ENCODE peak calls at places on chromosomes 12 and 14, in nine cellular contexts. F, B, U, O, N, V, S, L and Y are unnamed samples.

GRCh38 chr14:74975059-74975810 is 19.8 kb upstream of the PGF start:
- DNase-seq in V (peak), F (peak), U (no peak), N (peak), S (peak), B (no peak), O (no peak), L (peak), Y (peak)

GRCh38 chr14:106657460-106657859 is 1131.1 kb downstream of the TMEM121 start:
- DNase-seq in U (no peak), N (no peak), O (no peak), B (no peak), F (peak), S (no peak), L (no peak), V (no peak), Y (no peak)

GRCh38 chr12:21649034-21649433 is 8.6 kb downstream of the LDHB start:
- DNase-seq in B (no peak), V (no peak), U (no peak), N (no peak), L (no peak), O (no peak), S (no peak), F (no peak), Y (no peak)

GRCh38 chr14:28765907-28766504 is 581 bp upstream of the FOXG1 start:
- DNase-seq in L (no peak), N (no peak), S (no peak), U (no peak), V (no peak), O (no peak), B (no peak), F (no peak), Y (no peak)

GRCh38 chr14:71618047-71618446 is 314.2 kb upstream of the RGS6 start:
- DNase-seq in F (no peak), V (no peak), O (no peak), U (no peak), B (no peak), L (no peak), N (no peak), S (no peak), Y (no peak)

GRCh38 chr12:101924647-101925046 is 47.3 kb downstream of the DRAM1 start:
- DNase-seq in S (no peak), O (no peak), L (no peak), N (no peak), U (peak), F (peak), V (peak), B (no peak), Y (no peak)

GRCh38 chr12:95805864-95806669 is 15.5 kb upstream of the NTN4 start:
- DNase-seq in B (no peak), L (no peak), O (no peak), F (no peak), S (no peak), U (peak), N (no peak), V (no peak), Y (no peak)

GRCh38 chr12:93390565-93391297 is 13.0 kb downstream of the NUDT4 start:
- DNase-seq in L (no peak), O (no peak), N (no peak), U (no peak), B (no peak), S (no peak), F (no peak), V (no peak), Y (no peak)

GRCh38 chr12:103952497-103952896 is 13.2 kb upstream of the TDG start:
- DNase-seq in B (no peak), U (no peak), L (no peak), S (no peak), O (no peak), N (no peak), F (no peak), V (no peak), Y (no peak)

GRCh38 chr12:52804029-52804428 is 8.1 kb upstream of the KRT3 start:
- DNase-seq in V (no peak), N (no peak), O (no peak), F (no peak), S (no peak), L (no peak), B (no peak), U (no peak), Y (no peak)

GRCh38 chr12:51070004-51070403 is 13.4 kb downstream of the CSRNP2 start:
- DNase-seq in B (no peak), L (no peak), S (no peak), F (no peak), U (peak), N (peak), V (no peak), O (no peak), Y (no peak)

GRCh38 chr12:109596418-109597244 is 23.0 kb downstream of the MVK start:
- DNase-seq in S (no peak), L (no peak), N (no peak), V (no peak), B (no peak), F (no peak), U (no peak), O (no peak), Y (no peak)

GRCh38 chr14:98144964-98145363 is 1127.0 kb downstream of the BCL11B start:
- DNase-seq in S (no peak), O (no peak), L (no peak), B (no peak), V (no peak), F (no peak), N (no peak), U (no peak), Y (no peak)

GRCh38 chr14:105622329-105622955 is 96.1 kb downstream of the TMEM121 start:
- DNase-seq in B (no peak), N (no peak), S (no peak), L (no peak), F (no peak), O (no peak), U (no peak), V (no peak), Y (no peak)

GRCh38 chr14:92970233-92970625 is 47.3 kb downstream of the CHGA start:
- DNase-seq in S (no peak), F (no peak), U (no peak), O (no peak), L (no peak), V (no peak), B (no peak), N (no peak), Y (no peak)

GRCh38 chr14:83994020-83994419 is 1535.9 kb upstream of the FLRT2 start:
- DNase-seq in N (no peak), V (no peak), O (no peak), S (no peak), F (no peak), L (no peak), U (peak), B (no peak), Y (no peak)

GRCh38 chr14:28784262-28785021 is 17.9 kb downstream of the FOXG1 start:
- DNase-seq in O (no peak), F (no peak), N (no peak), B (no peak), L (no peak), U (no peak), V (no peak), S (no peak), Y (no peak)

GRCh38 chr12:10959777-10960176 is 20.7 kb upstream of the TAS2R14 start:
- DNase-seq in O (no peak), L (no peak), S (no peak), F (no peak), B (no peak), U (no peak), V (no peak), N (no peak), Y (no peak)

DNA sequence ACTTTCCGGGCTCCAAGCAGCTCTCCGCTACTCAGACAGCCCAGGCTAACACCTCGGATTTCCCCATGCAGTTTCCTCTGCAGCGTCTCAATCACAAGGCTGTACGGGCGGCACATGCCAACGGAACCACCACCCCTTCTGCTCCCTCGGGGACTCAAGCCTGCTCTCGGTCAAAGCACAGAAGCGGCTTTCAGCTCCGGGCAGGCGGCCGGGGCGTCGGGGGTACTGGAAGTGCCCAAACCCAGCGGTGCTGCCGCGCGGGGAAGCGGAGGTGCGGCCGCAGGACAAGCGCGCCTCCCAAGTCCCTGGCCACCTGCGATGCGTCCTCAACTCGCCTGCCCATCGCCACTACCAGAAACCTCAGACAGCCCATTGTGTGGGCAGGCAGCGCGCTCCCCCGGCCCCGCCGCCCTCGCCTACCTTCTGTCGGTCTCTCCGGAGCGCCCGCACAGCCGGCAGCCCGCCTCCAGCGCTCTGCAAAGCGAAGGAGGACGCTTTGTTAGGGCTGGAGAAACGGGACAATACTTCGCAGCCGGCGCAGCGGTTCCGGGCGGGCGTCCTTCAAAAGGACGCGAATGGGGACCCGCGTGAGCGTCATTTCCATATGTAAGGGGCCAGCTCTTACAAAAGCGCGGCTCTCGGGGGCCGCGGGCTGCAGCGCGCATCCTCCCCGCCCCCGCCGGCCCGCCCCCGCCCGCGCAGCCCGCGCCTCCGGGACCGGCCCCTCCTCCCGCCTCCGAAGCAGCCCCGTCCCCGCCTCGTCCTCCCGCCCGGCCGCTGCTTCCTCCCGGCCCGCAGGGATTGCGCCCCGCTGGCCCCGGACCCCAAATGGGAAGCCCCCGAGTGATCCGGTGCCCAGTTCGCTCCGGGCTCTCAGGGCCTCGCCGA is 674 bp downstream of the NIN start:
- DNase-seq in S (peak), L (peak), F (peak), U (peak), N (peak), O (no peak), V (peak), B (peak), Y (peak)
- TF ChIP-seq POLR2A in S (no peak), L (no peak), F (no peak), U (no peak), N (peak), O (no peak), V (no peak), B (no peak), Y (no peak)

GRCh38 chr14:91515979-91516378 is 5.9 kb upstream of the PPP4R3A start:
- DNase-seq in L (peak), S (no peak), N (no peak), O (no peak), U (no peak), V (no peak), B (no peak), F (no peak), Y (no peak)
- H3K4me3 ChIP-seq in L (no peak), S (no peak), N (no peak), O (no peak), U (no peak), V (no peak), B (no peak), F (no peak), Y (no peak)

GRCh38 chr14:79745046-79745445 is 466.3 kb downstream of the DIO2 start:
- DNase-seq in S (no peak), L (no peak), O (no peak), N (no peak), B (no peak), V (no peak), U (peak), F (no peak), Y (no peak)
- TF ChIP-seq POLR2A in S (no peak), L (no peak), O (no peak), N (no peak), B (no peak), V (no peak), U (no peak), F (no peak), Y (no peak)

GRCh38 chr12:124525455-124525854 is 42.0 kb downstream of the NCOR2 start:
- DNase-seq in B (no peak), S (no peak), V (no peak), F (no peak), O (no peak), N (peak), U (no peak), L (no peak), Y (no peak)

GRCh38 chr12:124530637-124531263 is 36.7 kb downstream of the NCOR2 start:
- DNase-seq in N (no peak), V (no peak), B (no peak), L (no peak), S (no peak), U (no peak), O (no peak), F (no peak), Y (no peak)

GRCh38 chr12:124529595-124530276 is 37.7 kb downstream of the NCOR2 start:
- DNase-seq in B (no peak), N (no peak), U (no peak), O (no peak), F (no peak), L (no peak), V (no peak), S (no peak), Y (no peak)

GRCh38 chr12:124525927-124526692 is 41.3 kb downstream of the NCOR2 start:
- DNase-seq in B (no peak), F (no peak), S (no peak), L (no peak), O (no peak), U (no peak), V (no peak), N (no peak), Y (no peak)

DNA sequence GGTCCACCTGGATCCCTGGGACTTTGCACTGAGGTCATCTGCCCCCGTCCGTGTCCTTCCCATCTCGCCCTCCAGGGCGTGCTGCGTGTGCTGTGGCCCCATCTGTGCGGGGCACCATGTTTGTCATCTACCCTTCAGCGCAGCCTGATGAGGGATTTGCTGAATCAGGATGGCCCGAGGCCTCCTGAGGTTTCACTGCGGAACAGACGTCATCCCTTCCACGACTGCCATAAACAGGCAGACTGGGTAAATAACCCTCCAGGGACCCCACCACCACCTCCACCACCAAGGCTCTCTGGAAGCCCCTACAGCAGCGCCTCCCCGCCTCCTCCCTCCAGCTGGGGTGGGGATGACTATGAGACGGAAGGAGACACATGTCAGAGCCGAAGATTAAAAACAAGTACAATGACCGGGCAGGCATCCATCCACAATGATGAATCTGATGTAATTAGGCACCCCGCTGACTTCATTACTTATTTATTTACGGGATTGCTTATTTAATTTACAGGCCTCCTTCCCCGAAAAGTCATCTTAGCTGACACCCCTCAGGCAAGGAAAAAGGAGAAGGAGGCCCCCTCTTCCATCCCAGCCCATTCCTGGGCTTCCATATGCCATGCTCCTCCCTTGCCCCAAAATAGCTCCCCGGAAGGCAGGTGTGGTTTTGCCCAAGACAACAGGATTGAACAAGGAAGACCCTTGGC is 39.4 kb downstream of the NCOR2 start:
- DNase-seq in V (no peak), F (no peak), B (no peak), O (no peak), L (no peak), S (no peak), U (no peak), N (no peak), Y (no peak)
- H3K4me3 ChIP-seq in V (no peak), F (no peak), B (no peak), O (no peak), L (no peak), S (no peak), U (no peak), N (no peak), Y (no peak)

DNA sequence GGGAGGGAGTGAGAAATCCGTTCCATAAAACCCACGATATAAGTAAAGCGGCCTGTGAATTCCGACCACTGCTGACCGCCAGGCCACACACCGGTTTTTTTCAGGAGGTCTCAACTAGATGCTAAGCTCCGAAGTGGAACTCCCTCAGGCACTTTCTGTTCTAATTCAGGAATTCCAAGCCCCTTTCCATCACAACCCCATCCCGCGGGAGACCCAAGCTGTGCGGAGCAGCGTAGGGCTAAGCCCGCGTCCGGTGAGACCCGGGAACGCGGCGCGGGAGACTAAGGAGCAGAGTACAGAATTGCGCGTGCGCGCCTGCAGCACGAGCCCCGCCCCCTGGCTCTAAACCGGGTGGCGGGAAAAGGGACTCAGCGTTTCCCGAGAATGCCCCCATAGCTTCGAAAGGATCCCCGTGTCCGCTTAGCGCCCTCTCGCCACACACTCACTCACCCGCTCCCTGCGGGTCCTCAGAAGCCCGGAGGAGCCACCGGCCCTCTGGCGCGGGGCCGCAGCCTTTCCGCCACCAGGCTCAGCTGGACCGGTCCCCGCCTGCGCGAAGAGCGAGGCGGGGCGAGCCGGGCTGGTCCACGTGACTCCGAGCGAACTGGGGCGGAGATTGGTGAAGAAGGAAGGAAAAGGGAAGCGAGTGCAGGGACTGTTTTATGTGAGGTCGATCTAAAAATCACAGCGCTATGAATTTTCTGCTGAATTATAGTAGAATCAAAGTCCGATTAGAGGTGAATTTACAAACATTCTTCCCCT is at the start of gene TIMELESS:
- DNase-seq in O (peak), N (peak), L (peak), V (peak), F (peak), U (peak), S (peak), B (peak), Y (peak)
- TF ChIP-seq POLR2A in O (peak), N (peak), L (no peak), V (peak), F (no peak), U (peak), S (peak), B (no peak), Y (peak)